ENCODE peak calls at places on chromosomes 11 and 22, in six cellular contexts. I is PC-9, L is Peyer's patch, H is A549, O is heart left ventricle, U is ovary. T is an unnamed sample.

GRCh38 chr11:10476927-10477689 is 22.0 kb downstream of the AMPD3 start:
- DNase-seq in O (no peak), U (peak; percentile 16), I (no peak), L (peak; percentile 55), H (no peak), T (no peak)

GRCh38 chr11:123450593-123450992 is 20.5 kb downstream of the GRAMD1B start:
- DNase-seq in L (no peak), O (no peak), I (no peak), H (no peak), U (no peak), T (no peak)

GRCh38 chr11:46669606-46670243 is 30.7 kb downstream of the ARHGAP1 start:
- DNase-seq in I (no peak), L (peak; percentile 7), H (peak; percentile 36), U (no peak), O (no peak), T (peak; percentile 49)

GRCh38 chr11:120128392-120129172 is 9.3 kb downstream of the TRIM29 start:
- DNase-seq in O (no peak), I (peak; percentile 61), H (no peak), L (peak; percentile 89), U (peak; percentile 31), T (no peak)

GRCh38 chr11:7637447-7638157 is 35.7 kb downstream of the CYB5R2 start:
- DNase-seq in I (no peak), U (no peak), O (peak; percentile 44), L (no peak), H (no peak), T (no peak)

GRCh38 chr22:17269607-17270261 is 50.5 kb upstream of the ADA2 start:
- DNase-seq in U (no peak), O (no peak), H (no peak), I (no peak), L (no peak), T (no peak)

GRCh38 chr11:62148271-62148980 is 24.6 kb downstream of the INCENP start:
- DNase-seq in U (no peak), L (peak; percentile 19), H (no peak), O (no peak), I (no peak), T (no peak)

GRCh38 chr11:95337175-95337957 is 106.4 kb upstream of the SESN3 start:
- DNase-seq in I (no peak), U (peak; percentile 80), H (no peak), L (peak; percentile 74), O (peak; percentile 72), T (no peak)

GRCh38 chr11:30774451-30774850 is 188.3 kb upstream of the MPPED2 start:
- DNase-seq in L (no peak), O (no peak), H (no peak), I (no peak), U (no peak), T (no peak)

GRCh38 chr11:65362320-65362931 is 7.9 kb downstream of the TIGD3 start:
- DNase-seq in H (no peak), L (peak; percentile 72), U (no peak), O (no peak), I (no peak), T (peak; percentile 57)

GRCh38 chr22:17562906-17563870 is at the start of gene SLC25A18:
- DNase-seq in L (peak; percentile 60), H (no peak), O (peak; percentile 65), I (no peak), U (peak; percentile 56), T (peak; percentile 47)

GRCh38 chr11:42620796-42621195 is 691.0 kb upstream of the API5 start:
- DNase-seq in I (no peak), L (no peak), O (no peak), H (no peak), U (no peak), T (no peak)

GRCh38 chr11:22433517-22433916 is 95.3 kb downstream of the SLC17A6 start:
- DNase-seq in L (no peak), O (no peak), U (no peak), H (no peak), I (no peak), T (no peak)

GRCh38 chr22:17633217-17633997 is 4.9 kb upstream of the ATP6V1E1 start:
- DNase-seq in L (no peak), O (no peak), H (peak; percentile 29), U (no peak), I (peak; percentile 56), T (peak; percentile 82)

GRCh38 chr11:1570896-1571759 is 943 bp downstream of the DUSP8 start:
- DNase-seq in H (no peak), I (no peak), L (no peak), U (no peak), O (peak; percentile 51), T (no peak)

GRCh38 chr11:267491-267994 is 10.7 kb upstream of the NLRP6 start:
- DNase-seq in U (no peak), I (peak; percentile 58), O (peak; percentile 56), H (peak; percentile 35), L (peak; percentile 90), T (peak; percentile 68)

GRCh38 chr11:91433284-91434010 is 791.2 kb upstream of the FAT3 start:
- DNase-seq in O (no peak), U (no peak), L (no peak), H (no peak), I (no peak), T (no peak)

GRCh38 chr11:114304065-114304464 is 7.9 kb downstream of the NNMT start:
- DNase-seq in U (no peak), O (no peak), L (no peak), I (no peak), H (no peak), T (no peak)

GRCh38 chr11:13629752-13630151 is 38.7 kb upstream of the FAR1 start:
- DNase-seq in H (no peak), O (no peak), L (no peak), U (no peak), I (no peak), T (no peak)

GRCh38 chr11:83285771-83286528 is at the start of gene CCDC90B:
- DNase-seq in H (peak; percentile 97), U (peak; percentile 95), O (peak; percentile 96), I (peak; percentile 91), L (peak; percentile 98), T (peak; percentile 85)

GRCh38 chr11:83287631-83288030 is 1.5 kb upstream of the CCDC90B start:
- DNase-seq in H (no peak), O (no peak), U (no peak), L (peak; percentile 52), I (no peak), T (peak; percentile 47)

GRCh38 chr11:83282084-83282716 is 4.0 kb downstream of the CCDC90B start:
- DNase-seq in U (no peak), O (no peak), H (no peak), I (no peak), L (no peak), T (no peak)

GRCh38 chr11:83285131-83285770 is 916 bp downstream of the CCDC90B start:
- DNase-seq in O (no peak), L (no peak), I (no peak), H (no peak), U (no peak), T (no peak)

GRCh38 chr11:83284501-83285051 is 1.6 kb downstream of the CCDC90B start:
- DNase-seq in U (no peak), L (no peak), O (no peak), I (no peak), H (no peak), T (no peak)
- H3K4me1 ChIP-seq in U (peaks cover 2% of the 10 kb centered on the region), L (no peaks in the 10 kb centered on the region), O (peaks cover 6% of the 10 kb centered on the region), I (peaks cover 16% of the 10 kb centered on the region), H (peaks cover 7% of the 10 kb centered on the region), T (peaks cover 6% of the 10 kb centered on the region)

GRCh38 chr11:132123854-132124835 is 753.7 kb downstream of the NTM start:
- DNase-seq in U (no peak), H (no peak), L (no peak), I (no peak), O (no peak), T (no peak)

GRCh38 chr11:132126973-132127900 is 756.8 kb downstream of the NTM start:
- DNase-seq in O (peak; percentile 63), L (peak; percentile 59), H (no peak), U (no peak), I (no peak), T (no peak)

GRCh38 chr11:132123449-132123848 is 753.0 kb downstream of the NTM start:
- DNase-seq in L (no peak), H (no peak), I (no peak), U (no peak), O (no peak), T (no peak)

GRCh38 chr11:132122701-132123100 is 752.3 kb downstream of the NTM start:
- DNase-seq in U (no peak), O (no peak), L (no peak), H (no peak), I (no peak), T (no peak)

GRCh38 chr11:132125855-132126841 is 755.7 kb downstream of the NTM start:
- DNase-seq in U (no peak), L (no peak), H (no peak), O (peak; percentile 28), I (no peak), T (no peak)
- TF ChIP-seq CTCF in U (no peak), L (no peak), H (no peak), O (no peak), I (no peak), T (no peak)

GRCh38 chr22:30279389-30279788 is 9.9 kb downstream of the CASTOR1 start:
- DNase-seq in I (no peak), O (peak; percentile 53), H (no peak), U (no peak), L (no peak), T (no peak)

GRCh38 chr22:30279932-30280331 is 9.4 kb downstream of the CASTOR1 start:
- DNase-seq in O (no peak), L (no peak), H (no peak), I (no peak), U (no peak), T (no peak)

GRCh38 chr22:30275625-30276024 is 9.0 kb upstream of the OSM start:
- DNase-seq in H (no peak), L (no peak), O (no peak), U (no peak), I (no peak), T (peak; percentile 28)

GRCh38 chr22:30276041-30276440 is 9.4 kb upstream of the OSM start:
- DNase-seq in O (no peak), U (no peak), H (no peak), L (no peak), I (no peak), T (no peak)

GRCh38 chr22:30277547-30278344 is 11.1 kb upstream of the OSM start:
- DNase-seq in O (no peak), L (peak; percentile 59), I (no peak), U (peak; percentile 44), H (no peak), T (no peak)
- H3K4me1 ChIP-seq in O (no peaks in the 10 kb centered on the region), L (peaks cover 3% of the 10 kb centered on the region), I (no peaks in the 10 kb centered on the region), U (no peaks in the 10 kb centered on the region), H (peaks cover 8% of the 10 kb centered on the region), T (peaks cover 12% of the 10 kb centered on the region)

DNA sequence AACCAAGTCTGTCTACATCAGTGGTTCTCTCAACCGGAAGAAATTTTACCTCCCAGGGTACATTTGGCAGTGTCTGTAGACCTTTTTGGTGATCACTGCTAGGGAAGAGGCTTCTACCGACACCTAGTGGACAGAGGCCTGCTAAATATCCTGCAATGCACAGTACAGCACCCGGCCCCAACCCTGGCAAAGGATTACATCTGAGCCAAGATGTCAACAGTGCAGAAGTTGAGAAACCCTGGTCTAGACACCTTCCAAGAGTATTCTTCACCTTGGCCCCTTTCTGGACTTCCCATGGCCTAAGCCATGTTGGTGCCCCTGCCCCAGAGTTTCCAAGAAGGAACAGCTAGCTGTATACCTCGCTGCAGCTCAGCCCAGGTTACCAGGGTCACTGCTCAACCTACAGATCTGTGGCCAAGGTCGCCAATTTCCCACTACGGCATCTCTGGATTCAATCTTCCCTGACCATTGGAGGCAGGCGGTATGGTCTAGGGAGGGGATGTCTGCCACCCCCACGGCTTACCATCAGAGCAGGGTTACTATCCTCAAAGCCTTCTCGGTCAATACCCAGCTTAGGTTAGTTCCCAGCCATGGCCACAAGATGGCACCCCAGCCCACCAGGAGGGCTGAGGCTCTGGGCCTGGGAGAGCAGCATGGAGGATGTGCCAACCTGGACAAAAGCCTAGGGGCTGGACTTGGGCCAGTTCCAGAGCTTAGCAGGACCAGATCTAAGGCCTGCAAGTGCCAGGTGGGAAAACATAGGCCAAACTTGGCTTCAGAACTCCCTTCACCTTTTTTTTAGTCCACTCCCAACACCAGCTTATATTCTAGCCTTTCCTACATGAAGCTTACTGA is 3.7 kb upstream of the KCNC1 start:
- DNase-seq in U (peak; percentile 83), I (peak; percentile 81), L (peak; percentile 78), H (peak; percentile 91), O (peak; percentile 79), T (peak; percentile 80)
- TF ChIP-seq CTCF in U (peak; percentile 24), I (peak; percentile 89), L (no peak), H (peak; percentile 77), O (peak; percentile 85), T (peak; percentile 90)